ENCODE peak calls at places on chromosomes 7 and 10, in six cellular contexts. K is GM23338, Q is transverse colon, Y is heart right ventricle, P is HCT116, M is neural progenitor cell. S is an unnamed sample.

GRCh38 chr7:140047197-140047596 is 15.6 kb downstream of the PARP12 start:
- DNase-seq in K (no peak), Q (no peak), Y (no peak), P (no peak), M (no peak), S (no peak)

GRCh38 chr10:29535012-29535777 is 99.6 kb downstream of the SVIL start:
- DNase-seq in K (peak; percentile 77), Q (peak; percentile 79), Y (peak; percentile 56), P (peak; percentile 16), M (peak; percentile 70), S (peak; percentile 64)

GRCh38 chr7:76294344-76295024 is 8.0 kb upstream of the HSPB1 start:
- DNase-seq in K (peak; percentile 92), Q (peak; percentile 96), Y (peak; percentile 97), P (peak; percentile 83), M (peak; percentile 35), S (peak; percentile 83)

GRCh38 chr10:132175907-132176581 is 10.7 kb upstream of the DPYSL4 start:
- DNase-seq in K (peak; percentile 44), Q (no peak), Y (peak; percentile 23), P (no peak), M (peak; percentile 63), S (no peak)

GRCh38 chr7:118839544-118839943 is 615.0 kb downstream of the ANKRD7 start:
- DNase-seq in K (no peak), Q (no peak), Y (no peak), P (no peak), M (no peak), S (no peak)

GRCh38 chr7:1418505-1419309 is 40.6 kb downstream of the MICALL2 start:
- DNase-seq in K (peak; percentile 89), Q (no peak), Y (no peak), P (peak; percentile 94), M (peak; percentile 79), S (no peak)

GRCh38 chr7:44282601-44283171 is 42.7 kb downstream of the CAMK2B start:
- DNase-seq in K (no peak), Q (peak; percentile 3), Y (peak; percentile 5), P (no peak), M (no peak), S (no peak)

GRCh38 chr7:24024689-24025088 is 259.3 kb upstream of the NPY start:
- DNase-seq in K (no peak), Q (no peak), Y (no peak), P (no peak), M (peak; percentile 6), S (no peak)

GRCh38 chr7:80791509-80791929 is 127.3 kb downstream of the SEMA3C start:
- DNase-seq in K (no peak), Q (no peak), Y (no peak), P (no peak), M (no peak), S (no peak)

GRCh38 chr10:16995867-16996529 is 133.6 kb downstream of the CUBN start:
- DNase-seq in K (peak; percentile 48), Q (no peak), Y (no peak), P (no peak), M (peak; percentile 34), S (no peak)

GRCh38 chr10:5297466-5297865 is 67.3 kb upstream of the UCN3 start:
- DNase-seq in K (no peak), Q (no peak), Y (no peak), P (no peak), M (no peak), S (no peak)

GRCh38 chr10:29131952-29132820 is 156.7 kb upstream of the LYZL1 start:
- DNase-seq in K (no peak), Q (no peak), Y (peak; percentile 49), P (no peak), M (no peak), S (no peak)

GRCh38 chr10:13712799-13713581 is 126.2 kb downstream of the PRPF18 start:
- DNase-seq in K (no peak), Q (peak; percentile 66), Y (peak; percentile 67), P (peak; percentile 44), M (no peak), S (peak; percentile 93)

GRCh38 chr7:155750255-155751125 is 61.8 kb downstream of the SHH start:
- DNase-seq in K (no peak), Q (no peak), Y (no peak), P (no peak), M (no peak), S (no peak)

GRCh38 chr7:100003711-100004661 is 11.4 kb upstream of the ZKSCAN1 start:
- DNase-seq in K (peak; percentile 26), Q (peak; percentile 70), Y (no peak), P (no peak), M (no peak), S (no peak)

GRCh38 chr7:108448777-108449576 is 7.3 kb downstream of the NRCAM start:
- DNase-seq in K (peak; percentile 52), Q (no peak), Y (no peak), P (no peak), M (peak; percentile 88), S (no peak)

GRCh38 chr7:47513741-47514241 is 68.1 kb downstream of the TNS3 start:
- DNase-seq in K (no peak), Q (no peak), Y (no peak), P (no peak), M (peak; percentile 29), S (peak; percentile 94)

GRCh38 chr7:4683043-4683883 is 1.2 kb downstream of the FOXK1 start:
- DNase-seq in K (no peak), Q (peak; percentile 47), Y (peak; percentile 48), P (no peak), M (no peak), S (no peak)

GRCh38 chr7:6228865-6229264 is 43.6 kb downstream of the CYTH3 start:
- DNase-seq in K (no peak), Q (no peak), Y (no peak), P (no peak), M (no peak), S (no peak)

GRCh38 chr7:15687645-15688025 is 1.2 kb upstream of the MEOX2 start:
- DNase-seq in K (peak; percentile 57), Q (no peak), Y (peak; percentile 50), P (no peak), M (peak; percentile 77), S (no peak)

GRCh38 chr7:2373124-2373556 is 18.5 kb downstream of the EIF3B start:
- DNase-seq in K (no peak), Q (no peak), Y (no peak), P (no peak), M (no peak), S (no peak)

GRCh38 chr10:119409385-119409784 is 133.1 kb downstream of the RGS10 start:
- DNase-seq in K (no peak), Q (no peak), Y (no peak), P (no peak), M (no peak), S (no peak)

GRCh38 chr10:6565588-6565987 is 14.5 kb downstream of the PRKCQ start:
- DNase-seq in K (no peak), Q (no peak), Y (no peak), P (no peak), M (no peak), S (no peak)

GRCh38 chr10:12482586-12482985 is 133.2 kb downstream of the CAMK1D start:
- DNase-seq in K (peak; percentile 77), Q (no peak), Y (no peak), P (no peak), M (peak; percentile 34), S (no peak)

GRCh38 chr7:55074008-55074499 is 55.2 kb downstream of the EGFR start:
- DNase-seq in K (peak; percentile 28), Q (peak; percentile 91), Y (peak; percentile 38), P (peak; percentile 95), M (no peak), S (no peak)

GRCh38 chr7:105027176-105027853 is 13.3 kb downstream of the KMT2E start:
- DNase-seq in K (no peak), Q (no peak), Y (no peak), P (no peak), M (no peak), S (no peak)

GRCh38 chr7:142890838-142891485 is 5.4 kb upstream of the TRPV6 start:
- DNase-seq in K (no peak), Q (no peak), Y (no peak), P (no peak), M (no peak), S (no peak)

GRCh38 chr7:86786376-86786775 is 142.7 kb downstream of the GRM3 start:
- DNase-seq in K (no peak), Q (no peak), Y (no peak), P (no peak), M (no peak), S (no peak)

GRCh38 chr7:18667466-18667865 is 171.9 kb downstream of the HDAC9 start:
- DNase-seq in K (peak; percentile 38), Q (no peak), Y (no peak), P (peak; percentile 63), M (no peak), S (peak; percentile 47)

GRCh38 chr10:88270871-88271713 is 312.0 kb downstream of the RNLS start:
- DNase-seq in K (no peak), Q (no peak), Y (peak; percentile 9), P (no peak), M (no peak), S (no peak)

GRCh38 chr10:7787857-7788639 is at the start of the genes ATP5F1C and KIN:
- DNase-seq in K (peak; percentile 97), Q (peak; percentile 98), Y (peak; percentile 98), P (peak; percentile 86), M (peak; percentile 98), S (peak; percentile 91)

GRCh38 chr7:36209814-36210183 is 56.7 kb downstream of the EEPD1 start:
- DNase-seq in K (no peak), Q (no peak), Y (no peak), P (no peak), M (no peak), S (no peak)

GRCh38 chr7:36208406-36208805 is 55.4 kb downstream of the EEPD1 start:
- DNase-seq in K (no peak), Q (no peak), Y (no peak), P (no peak), M (no peak), S (no peak)

GRCh38 chr7:36208997-36209813 is 56.2 kb downstream of the EEPD1 start:
- DNase-seq in K (no peak), Q (no peak), Y (no peak), P (no peak), M (no peak), S (no peak)

GRCh38 chr7:36205844-36206243 is 52.8 kb downstream of the EEPD1 start:
- DNase-seq in K (no peak), Q (peak; percentile 55), Y (no peak), P (no peak), M (peak; percentile 42), S (no peak)

GRCh38 chr7:36207451-36208291 is 54.6 kb downstream of the EEPD1 start:
- DNase-seq in K (no peak), Q (peak; percentile 54), Y (peak; percentile 57), P (no peak), M (no peak), S (peak; percentile 81)
- H3K27ac ChIP-seq in K (no peak overlapping the region), Q (peak overlapping the region; percentile 67), Y (no peak overlapping the region), P (no peak overlapping the region), M (no peak overlapping the region), S (peak overlapping the region; percentile 96)

GRCh38 chr7:90111-91063 is 102.0 kb upstream of the FAM20C start:
- DNase-seq in K (no peak), Q (no peak), Y (no peak), P (no peak), M (no peak), S (no peak)
- TF ChIP-seq CTCF in K (no peak), Q (no peak), Y (no peak), P (no peak), M (no peak), S (no peak)

GRCh38 chr10:124657806-124658205 is 86.4 kb downstream of the FAM53B start:
- DNase-seq in K (no peak), Q (no peak), Y (no peak), P (no peak), M (no peak), S (no peak)
- H3K27ac ChIP-seq in K (no peak overlapping the region), Q (peak overlapping the region; percentile 35), Y (no peak overlapping the region), P (no peak overlapping the region), M (no peak overlapping the region), S (no peak overlapping the region)

GRCh38 chr7:51357821-51358220 is 41.2 kb upstream of the COBL start:
- DNase-seq in K (no peak), Q (no peak), Y (no peak), P (no peak), M (no peak), S (no peak)
- TF ChIP-seq CTCF in K (no peak), Q (no peak), Y (no peak), P (peak; percentile 59), M (peak; percentile 9), S (no peak)